ENCODE peak calls at places on chromosomes 16 and 17, in ten cellular contexts. One of them, this sample, is unnamed. For H3K27me3, the result is how much of the 10 kb centered on the place peaks cover.

GRCh38 chr17:50129946-50130777 is at the start of gene SAMD14:
- DNase-seq in heart left ventricle: no peak
- DNase-seq in Peyer's patch: no peak
- DNase-seq in vagina: no peak
- DNase-seq in ovary: no peak
- DNase-seq in transverse colon: no peak
- DNase-seq in stomach: no peak
- DNase-seq in body of pancreas: no peak
- DNase-seq in prostate gland: no peak
- DNase-seq in upper lobe of left lung: peak
- DNase-seq in this sample: no peak

GRCh38 chr17:71084219-71084618 is 914.9 kb downstream of the KCNJ2 start:
- DNase-seq in heart left ventricle: no peak
- DNase-seq in Peyer's patch: peak
- DNase-seq in vagina: no peak
- DNase-seq in ovary: no peak
- DNase-seq in transverse colon: peak
- DNase-seq in stomach: peak
- DNase-seq in body of pancreas: peak
- DNase-seq in prostate gland: peak
- DNase-seq in upper lobe of left lung: no peak
- DNase-seq in this sample: no peak

GRCh38 chr17:59278401-59278800 is 53.1 kb upstream of the YPEL2 start:
- DNase-seq in heart left ventricle: no peak
- DNase-seq in Peyer's patch: no peak
- DNase-seq in vagina: no peak
- DNase-seq in ovary: no peak
- DNase-seq in transverse colon: no peak
- DNase-seq in stomach: no peak
- DNase-seq in body of pancreas: no peak
- DNase-seq in prostate gland: no peak
- DNase-seq in upper lobe of left lung: no peak
- DNase-seq in this sample: no peak

GRCh38 chr17:34811561-34811960 is 149.7 kb downstream of the CCT6B start:
- DNase-seq in heart left ventricle: no peak
- DNase-seq in Peyer's patch: no peak
- DNase-seq in vagina: no peak
- DNase-seq in ovary: no peak
- DNase-seq in transverse colon: no peak
- DNase-seq in stomach: no peak
- DNase-seq in body of pancreas: no peak
- DNase-seq in prostate gland: no peak
- DNase-seq in upper lobe of left lung: no peak
- DNase-seq in this sample: no peak

GRCh38 chr16:19892902-19893301 is 8.3 kb upstream of the GPRC5B start:
- DNase-seq in heart left ventricle: no peak
- DNase-seq in Peyer's patch: no peak
- DNase-seq in vagina: no peak
- DNase-seq in ovary: no peak
- DNase-seq in transverse colon: no peak
- DNase-seq in stomach: no peak
- DNase-seq in body of pancreas: no peak
- DNase-seq in prostate gland: no peak
- DNase-seq in upper lobe of left lung: no peak
- DNase-seq in this sample: no peak

GRCh38 chr17:20919990-20920812 is 122.6 kb downstream of the USP22 start:
- DNase-seq in heart left ventricle: no peak
- DNase-seq in Peyer's patch: no peak
- DNase-seq in vagina: no peak
- DNase-seq in ovary: no peak
- DNase-seq in transverse colon: no peak
- DNase-seq in stomach: no peak
- DNase-seq in body of pancreas: no peak
- DNase-seq in prostate gland: no peak
- DNase-seq in upper lobe of left lung: no peak
- DNase-seq in this sample: no peak

GRCh38 chr17:50523208-50523607 is 9.3 kb upstream of the EPN3 start:
- DNase-seq in heart left ventricle: no peak
- DNase-seq in Peyer's patch: no peak
- DNase-seq in vagina: no peak
- DNase-seq in ovary: no peak
- DNase-seq in transverse colon: no peak
- DNase-seq in stomach: no peak
- DNase-seq in body of pancreas: no peak
- DNase-seq in prostate gland: peak
- DNase-seq in upper lobe of left lung: no peak
- DNase-seq in this sample: no peak

GRCh38 chr17:20922128-20922670 is 120.6 kb downstream of the USP22 start:
- DNase-seq in heart left ventricle: no peak
- DNase-seq in Peyer's patch: no peak
- DNase-seq in vagina: no peak
- DNase-seq in ovary: no peak
- DNase-seq in transverse colon: no peak
- DNase-seq in stomach: no peak
- DNase-seq in body of pancreas: no peak
- DNase-seq in prostate gland: no peak
- DNase-seq in upper lobe of left lung: no peak
- DNase-seq in this sample: no peak

GRCh38 chr17:6347776-6348175 is 87.1 kb downstream of the AIPL1 start:
- DNase-seq in heart left ventricle: no peak
- DNase-seq in Peyer's patch: no peak
- DNase-seq in vagina: peak
- DNase-seq in ovary: no peak
- DNase-seq in transverse colon: no peak
- DNase-seq in stomach: no peak
- DNase-seq in body of pancreas: no peak
- DNase-seq in prostate gland: no peak
- DNase-seq in upper lobe of left lung: no peak
- DNase-seq in this sample: no peak

GRCh38 chr17:39677072-39677471 is 8.8 kb downstream of the PNMT start:
- DNase-seq in heart left ventricle: peak
- DNase-seq in Peyer's patch: no peak
- DNase-seq in vagina: no peak
- DNase-seq in ovary: no peak
- DNase-seq in transverse colon: no peak
- DNase-seq in stomach: no peak
- DNase-seq in body of pancreas: no peak
- DNase-seq in prostate gland: no peak
- DNase-seq in upper lobe of left lung: no peak
- DNase-seq in this sample: no peak

GRCh38 chr17:77569846-77570564 is 388.5 kb upstream of the TNRC6C start:
- DNase-seq in heart left ventricle: no peak
- DNase-seq in Peyer's patch: peak
- DNase-seq in vagina: no peak
- DNase-seq in ovary: no peak
- DNase-seq in transverse colon: no peak
- DNase-seq in stomach: no peak
- DNase-seq in body of pancreas: no peak
- DNase-seq in prostate gland: no peak
- DNase-seq in upper lobe of left lung: no peak
- DNase-seq in this sample: no peak

GRCh38 chr16:82639666-82640336 is 13.0 kb downstream of the CDH13 start:
- DNase-seq in heart left ventricle: peak
- DNase-seq in Peyer's patch: peak
- DNase-seq in vagina: no peak
- DNase-seq in ovary: no peak
- DNase-seq in transverse colon: peak
- DNase-seq in stomach: peak
- DNase-seq in body of pancreas: peak
- DNase-seq in prostate gland: no peak
- DNase-seq in upper lobe of left lung: peak
- DNase-seq in this sample: peak

GRCh38 chr16:50505714-50506542 is 42.3 kb upstream of the NKD1 start:
- DNase-seq in heart left ventricle: no peak
- DNase-seq in Peyer's patch: no peak
- DNase-seq in vagina: peak
- DNase-seq in ovary: no peak
- DNase-seq in transverse colon: no peak
- DNase-seq in stomach: no peak
- DNase-seq in body of pancreas: no peak
- DNase-seq in prostate gland: no peak
- DNase-seq in upper lobe of left lung: no peak
- DNase-seq in this sample: no peak

GRCh38 chr17:71438631-71439146 is 682.1 kb upstream of the SOX9 start:
- DNase-seq in heart left ventricle: no peak
- DNase-seq in Peyer's patch: no peak
- DNase-seq in vagina: no peak
- DNase-seq in ovary: no peak
- DNase-seq in transverse colon: no peak
- DNase-seq in stomach: no peak
- DNase-seq in body of pancreas: no peak
- DNase-seq in prostate gland: no peak
- DNase-seq in upper lobe of left lung: no peak
- DNase-seq in this sample: no peak

GRCh38 chr16:71610936-71611871 is 14.8 kb upstream of the MARVELD3 start:
- DNase-seq in heart left ventricle: peak
- DNase-seq in Peyer's patch: peak
- DNase-seq in vagina: peak
- DNase-seq in ovary: peak
- DNase-seq in transverse colon: peak
- DNase-seq in stomach: peak
- DNase-seq in body of pancreas: peak
- DNase-seq in prostate gland: peak
- DNase-seq in upper lobe of left lung: peak
- DNase-seq in this sample: no peak

GRCh38 chr16:12097523-12098428 is 121.2 kb downstream of the SNX29 start:
- DNase-seq in heart left ventricle: no peak
- DNase-seq in Peyer's patch: no peak
- DNase-seq in vagina: no peak
- DNase-seq in ovary: peak
- DNase-seq in transverse colon: peak
- DNase-seq in stomach: no peak
- DNase-seq in body of pancreas: no peak
- DNase-seq in prostate gland: peak
- DNase-seq in upper lobe of left lung: no peak
- DNase-seq in this sample: peak

DNA sequence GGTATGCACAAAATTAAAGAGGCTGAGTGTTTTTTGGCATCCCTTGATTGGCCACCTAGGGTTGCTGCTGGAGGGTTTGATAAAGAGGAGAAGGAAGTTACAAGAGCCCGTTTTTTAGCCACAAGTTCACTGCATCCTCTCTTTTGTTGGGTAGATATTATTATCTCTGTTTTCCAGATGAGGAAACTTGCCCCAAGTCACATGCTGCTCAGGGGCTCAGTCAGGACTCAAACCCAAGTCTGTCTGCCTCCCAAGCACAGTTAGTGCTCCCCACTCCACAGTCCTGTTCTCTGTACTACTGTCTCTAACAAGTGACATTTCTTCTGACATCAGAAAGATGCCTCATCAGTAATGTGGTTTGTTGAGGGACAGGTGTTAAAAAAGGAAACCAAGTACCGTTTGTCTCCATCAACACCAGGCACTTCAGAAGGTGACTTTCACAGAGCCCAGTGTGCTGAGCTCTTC is 1.4 kb downstream of the NT5M start:
- DNase-seq in heart left ventricle: no peak
- DNase-seq in Peyer's patch: peak
- DNase-seq in vagina: no peak
- DNase-seq in ovary: no peak
- DNase-seq in transverse colon: no peak
- DNase-seq in stomach: no peak
- DNase-seq in body of pancreas: no peak
- DNase-seq in prostate gland: no peak
- DNase-seq in upper lobe of left lung: no peak
- DNase-seq in this sample: no peak
- H3K4me3 ChIP-seq in heart left ventricle: no peak
- H3K4me3 ChIP-seq in Peyer's patch: no peak
- H3K4me3 ChIP-seq in vagina: peak
- H3K4me3 ChIP-seq in ovary: no peak
- H3K4me3 ChIP-seq in transverse colon: no peak
- H3K4me3 ChIP-seq in stomach: no peak
- H3K4me3 ChIP-seq in body of pancreas: no peak
- H3K4me3 ChIP-seq in prostate gland: no peak
- H3K4me3 ChIP-seq in upper lobe of left lung: no peak
- H3K4me3 ChIP-seq in this sample: no peak

GRCh38 chr16:86050591-86051375 is 151.8 kb downstream of the IRF8 start:
- DNase-seq in heart left ventricle: no peak
- DNase-seq in Peyer's patch: no peak
- DNase-seq in vagina: no peak
- DNase-seq in ovary: no peak
- DNase-seq in transverse colon: no peak
- DNase-seq in stomach: no peak
- DNase-seq in body of pancreas: no peak
- DNase-seq in prostate gland: no peak
- DNase-seq in upper lobe of left lung: no peak
- DNase-seq in this sample: no peak
- H3K27me3 ChIP-seq in heart left ventricle: under half
- H3K27me3 ChIP-seq in Peyer's patch: under half
- H3K27me3 ChIP-seq in vagina: under half
- H3K27me3 ChIP-seq in ovary: under half
- H3K27me3 ChIP-seq in transverse colon: under half
- H3K27me3 ChIP-seq in stomach: under half
- H3K27me3 ChIP-seq in body of pancreas: under half
- H3K27me3 ChIP-seq in prostate gland: under half
- H3K27me3 ChIP-seq in upper lobe of left lung: under half
- H3K27me3 ChIP-seq in this sample: under half

DNA sequence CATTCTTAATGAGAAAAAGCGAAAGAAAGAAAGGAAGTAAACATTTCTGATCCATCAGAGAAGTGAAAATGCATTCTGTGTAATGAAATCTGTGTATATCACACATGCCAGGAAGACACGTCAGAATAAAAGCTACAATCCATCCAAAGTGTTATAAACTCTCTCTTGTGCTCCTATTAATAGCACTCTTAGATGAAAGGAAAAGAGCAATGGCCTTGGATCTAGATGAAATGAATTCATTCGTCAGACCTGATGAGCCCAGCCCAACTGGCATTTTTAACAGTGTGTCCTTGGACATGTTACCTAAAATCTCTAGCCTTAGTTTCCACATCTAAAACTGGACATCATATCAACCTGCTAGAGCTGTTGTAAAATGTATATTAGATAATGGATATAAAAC is 885.5 kb downstream of the CDH11 start:
- DNase-seq in heart left ventricle: no peak
- DNase-seq in Peyer's patch: no peak
- DNase-seq in vagina: no peak
- DNase-seq in ovary: no peak
- DNase-seq in transverse colon: no peak
- DNase-seq in stomach: no peak
- DNase-seq in body of pancreas: no peak
- DNase-seq in prostate gland: no peak
- DNase-seq in upper lobe of left lung: no peak
- DNase-seq in this sample: no peak
- TF ChIP-seq POLR2A in heart left ventricle: no peak
- TF ChIP-seq POLR2A in Peyer's patch: no peak
- TF ChIP-seq POLR2A in vagina: no peak
- TF ChIP-seq POLR2A in ovary: no peak
- TF ChIP-seq POLR2A in transverse colon: no peak
- TF ChIP-seq POLR2A in stomach: no peak
- TF ChIP-seq POLR2A in body of pancreas: no peak
- TF ChIP-seq POLR2A in prostate gland: no peak
- TF ChIP-seq POLR2A in upper lobe of left lung: no peak
- TF ChIP-seq POLR2A in this sample: no peak

DNA sequence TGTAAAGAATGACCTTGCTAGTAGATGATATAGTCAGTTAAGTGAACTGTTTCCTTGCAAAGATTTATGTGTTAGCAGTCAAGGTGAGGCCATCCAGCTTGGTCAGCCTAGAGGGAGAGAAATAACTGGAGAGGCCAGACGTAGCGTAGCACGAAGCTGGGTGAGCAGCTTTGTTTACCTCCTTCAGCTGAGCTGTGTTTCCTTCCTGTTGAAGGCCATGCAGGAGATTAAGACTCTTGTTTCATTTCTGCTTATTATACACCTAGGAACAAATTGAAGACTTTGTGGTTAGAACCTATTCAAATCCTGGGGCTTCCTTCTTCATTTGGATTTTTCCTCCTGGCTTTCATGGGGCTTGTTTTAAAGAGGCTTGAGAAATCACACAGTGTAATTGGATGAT is 267.1 kb downstream of the PHKB start:
- DNase-seq in heart left ventricle: no peak
- DNase-seq in Peyer's patch: no peak
- DNase-seq in vagina: no peak
- DNase-seq in ovary: no peak
- DNase-seq in transverse colon: no peak
- DNase-seq in stomach: no peak
- DNase-seq in body of pancreas: no peak
- DNase-seq in prostate gland: no peak
- DNase-seq in upper lobe of left lung: no peak
- DNase-seq in this sample: no peak
- H3K4me3 ChIP-seq in heart left ventricle: no peak
- H3K4me3 ChIP-seq in Peyer's patch: no peak
- H3K4me3 ChIP-seq in vagina: no peak
- H3K4me3 ChIP-seq in ovary: no peak
- H3K4me3 ChIP-seq in transverse colon: no peak
- H3K4me3 ChIP-seq in stomach: no peak
- H3K4me3 ChIP-seq in body of pancreas: no peak
- H3K4me3 ChIP-seq in prostate gland: no peak
- H3K4me3 ChIP-seq in upper lobe of left lung: no peak
- H3K4me3 ChIP-seq in this sample: no peak